ENCODE peak calls at places on chromosomes 4 and X, in four cellular contexts. Z, P, E and I are unnamed samples.
A peak's percentile ranks its signal among the peaks of the same experiment; 100 is the strongest.

GRCh38 chr4:164012396-164013027 is 518.0 kb downstream of the TMA16 start:
- DNase-seq in E (no peak), P (peak; percentile 1), Z (peak; percentile 1), I (no peak)

GRCh38 chrX:21509912-21510311 is 135.7 kb downstream of the CNKSR2 start:
- DNase-seq in P (no peak), Z (peak; percentile 18), E (no peak), I (peak; percentile 50)

GRCh38 chr4:4659871-4660651 is 118.2 kb upstream of the STX18 start:
- DNase-seq in P (peak; percentile 96), Z (peak; percentile 84), E (no peak), I (peak; percentile 92)

GRCh38 chr4:8766610-8767009 is 105.0 kb downstream of the HMX1 start:
- DNase-seq in Z (no peak), E (no peak), P (no peak), I (no peak)

GRCh38 chr4:154838155-154838554 is 57.1 kb downstream of the RBM46 start:
- DNase-seq in Z (no peak), P (no peak), E (no peak), I (no peak)

GRCh38 chr4:7739077-7739917 is 200.4 kb downstream of the AFAP1 start:
- DNase-seq in Z (no peak), P (no peak), E (no peak), I (no peak)

GRCh38 chr4:162836773-162837172 is 329.9 kb downstream of the NAF1 start:
- DNase-seq in E (no peak), Z (no peak), P (no peak), I (no peak)

GRCh38 chr4:2827874-2828751 is 15.5 kb upstream of the ADD1 start:
- DNase-seq in P (no peak), Z (no peak), E (peak; percentile 6), I (no peak)

GRCh38 chr4:89356086-89356485 is 48.5 kb upstream of the GPRIN3 start:
- DNase-seq in E (no peak), P (no peak), Z (no peak), I (no peak)

GRCh38 chr4:56728512-56728911 is 47.4 kb upstream of the HOPX start:
- DNase-seq in Z (peak; percentile 97), P (peak; percentile 98), E (peak; percentile 63), I (peak; percentile 98)

DNA sequence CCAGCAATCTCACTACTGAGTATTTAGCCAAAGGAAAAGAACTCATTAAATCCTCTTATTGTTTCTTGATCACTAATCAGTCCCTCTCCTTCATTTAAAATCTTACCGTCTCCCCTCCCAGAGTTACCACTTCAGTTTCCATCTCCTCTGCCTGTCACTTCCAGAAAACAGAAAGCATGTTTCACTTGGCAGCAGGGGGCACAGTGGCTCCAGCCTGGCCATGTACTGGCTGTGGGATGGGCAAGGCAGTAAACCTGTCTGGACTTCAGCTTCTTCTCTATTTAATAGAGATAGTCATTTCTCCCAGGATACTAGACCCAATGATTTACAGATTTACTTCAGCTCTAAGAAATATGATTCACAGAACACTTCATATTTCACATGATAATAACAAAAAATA is 63.2 kb downstream of the CD40LG start:
- DNase-seq in E (peak; percentile 55), Z (peak; percentile 50), P (peak; percentile 63), I (peak; percentile 64)
- TF ChIP-seq CTCF in E (peak; percentile 50), Z (peak; percentile 50), P (peak; percentile 67), I (peak; percentile 54)

DNA sequence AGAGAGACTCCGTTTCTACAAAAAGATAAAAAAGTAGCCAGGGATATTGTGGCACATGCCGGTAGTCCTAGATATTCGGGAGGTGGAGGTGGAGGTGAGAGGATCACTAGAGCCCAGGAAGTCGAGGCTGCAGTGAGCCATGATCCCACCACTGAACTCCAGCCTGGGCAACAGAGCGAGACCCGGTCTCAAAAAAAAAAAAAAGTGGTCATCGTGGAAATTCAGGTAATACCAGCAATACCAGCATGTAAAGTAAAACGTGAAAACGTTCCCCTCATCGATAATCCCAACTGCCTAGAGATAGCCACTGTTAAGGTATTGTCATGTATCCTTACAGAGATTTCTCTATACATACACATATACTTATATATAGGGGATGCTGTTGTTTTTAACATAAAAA is 1.5 kb downstream of the MAGT1 start:
- DNase-seq in E (no peak), Z (no peak), P (no peak), I (no peak)
- H3K4me3 ChIP-seq in E (no peak overlapping the region), Z (peak overlapping the region; percentile 88), P (no peak overlapping the region), I (peak overlapping the region; percentile 79)

GRCh38 chrX:100636321-100636991 is at the start of gene TSPAN6:
- DNase-seq in E (peak; percentile 77), P (peak; percentile 92), Z (peak; percentile 91), I (peak; percentile 90)
- TF ChIP-seq CTCF in E (peak; percentile 47), P (peak; percentile 68), Z (peak; percentile 52), I (peak; percentile 52)

DNA sequence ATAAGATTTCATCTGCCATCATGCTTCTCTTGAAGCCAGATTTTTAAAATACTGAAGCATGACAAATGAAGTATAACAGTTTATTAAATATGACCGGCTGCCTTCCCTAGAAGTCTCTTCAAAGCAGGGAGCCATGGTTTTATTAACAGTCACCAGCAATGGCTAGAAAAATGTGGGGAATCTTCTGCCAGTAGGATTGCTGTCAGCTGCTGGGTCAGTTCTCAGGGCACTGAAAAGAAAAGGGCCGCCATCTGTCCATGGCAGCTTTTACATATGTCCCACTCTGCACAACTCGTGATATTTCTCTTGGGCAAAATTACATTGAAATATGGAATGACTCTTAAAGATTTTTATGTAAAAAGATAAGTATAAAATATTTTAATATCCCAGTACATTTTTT is 2.8 kb downstream of the CCNG2 start:
- DNase-seq in P (no peak), E (no peak), Z (no peak), I (no peak)
- H3K4me3 ChIP-seq in P (no peak overlapping the region), E (no peak overlapping the region), Z (no peak overlapping the region), I (no peak overlapping the region)

DNA sequence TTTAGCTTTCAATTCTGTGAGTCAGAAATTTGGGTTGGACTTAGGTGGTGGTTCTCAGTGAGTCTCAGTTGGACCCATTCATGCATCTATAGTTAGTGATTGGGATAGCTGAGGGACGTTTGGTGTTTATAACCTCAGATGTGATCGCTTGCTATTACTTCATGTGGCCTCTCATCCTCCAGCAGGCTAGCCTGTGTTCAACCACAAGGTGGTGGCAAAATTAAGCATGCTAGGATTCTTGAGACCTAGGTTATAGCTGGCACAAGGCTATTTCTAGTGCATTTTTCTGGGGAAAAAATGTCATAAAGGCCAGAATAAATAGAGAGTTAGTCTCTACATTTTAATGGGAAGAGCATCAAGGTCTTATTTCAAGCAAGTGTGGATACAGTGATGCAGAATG is 10.9 kb upstream of the GRPR start:
- DNase-seq in E (no peak), Z (no peak), P (peak; percentile 3), I (no peak)
- TF ChIP-seq CTCF in E (no peak), Z (no peak), P (peak; percentile 21), I (no peak)

DNA sequence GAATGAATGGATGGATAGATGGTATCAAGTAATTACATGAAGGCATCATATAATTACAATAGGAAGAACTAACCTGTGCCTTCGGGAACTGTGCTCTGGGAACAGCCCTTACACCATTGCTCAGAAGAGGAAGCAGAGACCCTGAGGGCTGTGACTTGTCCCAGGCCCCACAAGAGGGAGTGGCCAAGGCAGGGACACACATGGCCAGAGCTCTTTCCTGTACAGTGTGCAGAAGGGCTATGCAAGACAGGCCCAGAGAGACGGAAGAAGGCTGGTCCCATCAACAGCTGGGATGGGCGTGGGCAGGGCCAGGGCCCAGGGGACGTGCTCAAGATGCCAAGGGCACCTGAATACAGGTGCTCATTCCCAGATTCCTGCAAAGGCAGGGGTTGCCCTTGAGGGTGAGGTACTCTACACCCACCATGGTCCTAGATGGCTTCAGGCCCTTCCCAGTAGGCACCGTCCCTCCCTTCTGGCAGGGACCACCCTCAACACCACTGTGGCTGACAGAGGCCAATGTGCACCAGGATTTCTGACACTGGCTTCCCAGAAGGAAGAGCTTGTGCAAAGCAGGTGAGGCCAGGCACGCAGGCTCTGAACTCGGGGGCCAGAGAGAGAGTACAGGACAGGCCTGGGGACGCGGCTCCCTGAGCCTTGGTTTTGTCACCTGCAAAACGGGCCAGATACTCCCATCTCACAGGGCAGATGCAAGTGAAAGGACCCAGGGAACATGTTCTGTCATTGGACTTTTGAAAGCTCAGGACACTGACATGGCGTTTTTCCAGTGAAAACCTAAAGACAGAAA is 1.7 kb downstream of the EVC2 start:
- DNase-seq in E (no peak), Z (no peak), P (no peak), I (no peak)
- H3K4me3 ChIP-seq in E (no peak overlapping the region), Z (peak overlapping the region; percentile 2), P (no peak overlapping the region), I (no peak overlapping the region)

GRCh38 chr4:118012142-118012541 is 22.1 kb upstream of the NDST3 start:
- DNase-seq in E (no peak), Z (no peak), P (no peak), I (no peak)
- TF ChIP-seq CTCF in E (no peak), Z (no peak), P (peak; percentile 22), I (peak; percentile 16)